ENCODE peak calls at places on chromosomes 7 and 10, in six cellular contexts. P is NCI-H1105 treated with DMSO at 0.1 percent for 48 hours; V is stimulated activated CD8-positive, alpha-beta memory T cell treated with anti-CD3 and anti-CD28 coated beads, Interleukin-15, amount 100 ng/mL, for 4 hours; Q is KBM-7; S is Peyer's patch; B is activated T-helper 1 cell treated with anti-CD3 and anti-CD28 coated beads, Interleukin-2, amount 50 U/mL, for 16 hours. G is an unnamed sample.

GRCh38 chr10:109962247-109962646 is 38.9 kb upstream of the XPNPEP1 start:
- DNase-seq in P (no peak), V (no peak), Q (no peak), S (no peak), B (no peak), G (no peak)

GRCh38 chr10:121886997-121887622 is 40.7 kb downstream of the ATE1 start:
- DNase-seq in P (peak; percentile 17), V (peak; percentile 1), Q (peak; percentile 70), S (peak; percentile 74), B (peak; percentile 1), G (peak; percentile 64)

GRCh38 chr10:96333091-96333490 is 25.7 kb downstream of the OPALIN start:
- DNase-seq in P (no peak), V (no peak), Q (no peak), S (no peak), B (no peak), G (no peak)

GRCh38 chr7:5692845-5693278 is 88.6 kb downstream of the RNF216 start:
- DNase-seq in P (peak; percentile 82), V (no peak), Q (no peak), S (no peak), B (no peak), G (no peak)

GRCh38 chr10:88923525-88923924 is 29.0 kb downstream of the ACTA2 start:
- DNase-seq in P (no peak), V (no peak), Q (no peak), S (no peak), B (no peak), G (no peak)

GRCh38 chr7:90453259-90453891 is 16.1 kb upstream of the PTTG1IP2 start:
- DNase-seq in P (no peak), V (no peak), Q (no peak), S (no peak), B (no peak), G (no peak)

GRCh38 chr7:70592171-70592570 is 539.8 kb upstream of the GALNT17 start:
- DNase-seq in P (no peak), V (no peak), Q (no peak), S (no peak), B (no peak), G (no peak)

GRCh38 chr7:116633131-116633988 is 38.6 kb upstream of the MET start:
- DNase-seq in P (no peak), V (no peak), Q (no peak), S (no peak), B (no peak), G (no peak)

GRCh38 chr7:2796358-2797352 is 47.5 kb downstream of the GNA12 start:
- DNase-seq in P (no peak), V (no peak), Q (no peak), S (peak; percentile 78), B (no peak), G (no peak)

GRCh38 chr10:53469383-53469782 is 696.8 kb upstream of the MBL2 start:
- DNase-seq in P (no peak), V (no peak), Q (no peak), S (no peak), B (no peak), G (no peak)

GRCh38 chr7:48183370-48183743 is 12.1 kb downstream of the ABCA13 start:
- DNase-seq in P (no peak), V (no peak), Q (no peak), S (no peak), B (no peak), G (no peak)

GRCh38 chr10:108684431-108684830 is 1238.9 kb downstream of the XPNPEP1 start:
- DNase-seq in P (no peak), V (no peak), Q (no peak), S (no peak), B (no peak), G (no peak)

GRCh38 chr10:62732841-62733653 is 71.5 kb upstream of the ADO start:
- DNase-seq in P (no peak), V (peak; percentile 31), Q (peak; percentile 51), S (no peak), B (peak; percentile 49), G (no peak)

GRCh38 chr7:83559887-83560286 is 89.1 kb downstream of the SEMA3E start:
- DNase-seq in P (no peak), V (no peak), Q (no peak), S (no peak), B (no peak), G (no peak)

GRCh38 chr7:70785427-70785826 is 346.5 kb upstream of the GALNT17 start:
- DNase-seq in P (no peak), V (no peak), Q (no peak), S (peak; percentile 21), B (no peak), G (no peak)

GRCh38 chr7:123460616-123461015 is 73.8 kb downstream of the IQUB start:
- DNase-seq in P (no peak), V (no peak), Q (no peak), S (no peak), B (no peak), G (no peak)

GRCh38 chr10:65194131-65194530 is 1672.9 kb downstream of the REEP3 start:
- DNase-seq in P (no peak), V (no peak), Q (no peak), S (no peak), B (no peak), G (no peak)

GRCh38 chr10:125866421-125867029 is 14.6 kb downstream of the DHX32 start:
- DNase-seq in P (no peak), V (no peak), Q (no peak), S (no peak), B (no peak), G (peak; percentile 52)

GRCh38 chr10:75611081-75611971 is 179.9 kb downstream of the LRMDA start:
- DNase-seq in P (no peak), V (no peak), Q (peak; percentile 33), S (peak; percentile 66), B (no peak), G (no peak)

GRCh38 chr7:44103941-44104879 is at the start of gene AEBP1:
- DNase-seq in P (no peak), V (no peak), Q (no peak), S (no peak), B (no peak), G (no peak)

GRCh38 chr10:26025500-26025899 is 91.5 kb downstream of the MYO3A start:
- DNase-seq in P (no peak), V (no peak), Q (no peak), S (no peak), B (no peak), G (no peak)

GRCh38 chr7:81501220-81501619 is 268.6 kb downstream of the HGF start:
- DNase-seq in P (peak; percentile 27), V (no peak), Q (peak; percentile 33), S (no peak), B (no peak), G (no peak)

GRCh38 chr7:22350466-22351328 is 6.3 kb downstream of the RAPGEF5 start:
- DNase-seq in P (no peak), V (no peak), Q (no peak), S (peak; percentile 73), B (no peak), G (no peak)

GRCh38 chr10:22615819-22616499 is 98.4 kb downstream of the PIP4K2A start:
- DNase-seq in P (no peak), V (no peak), Q (peak; percentile 75), S (peak; percentile 86), B (no peak), G (peak; percentile 68)